ENCODE peak calls at places on chromosome 2, in nine cellular contexts. One of them, this sample, is unnamed. For H3K4me1, the result is how much of the 10 kb centered on the place peaks cover.

GRCh38 chr2:211429256-211429655 is 872.9 kb downstream of the CPS1 start:
- DNase-seq in Peyer's patch: no peak
- DNase-seq in DND-41: no peak
- DNase-seq in body of pancreas: no peak
- DNase-seq in iPS DF 6.9: no peak
- DNase-seq in ovary: no peak
- DNase-seq in A549: no peak
- DNase-seq in adrenal gland: no peak
- DNase-seq in fibroblast of lung: no peak
- DNase-seq in this sample: no peak

GRCh38 chr2:217166241-217166640 is 306.4 kb upstream of the TNP1 start:
- DNase-seq in Peyer's patch: no peak
- DNase-seq in DND-41: no peak
- DNase-seq in body of pancreas: peak
- DNase-seq in iPS DF 6.9: peak
- DNase-seq in ovary: no peak
- DNase-seq in A549: no peak
- DNase-seq in adrenal gland: no peak
- DNase-seq in fibroblast of lung: peak
- DNase-seq in this sample: no peak

GRCh38 chr2:240576436-240577205 is 8.3 kb downstream of the RNPEPL1 start:
- DNase-seq in Peyer's patch: no peak
- DNase-seq in DND-41: no peak
- DNase-seq in body of pancreas: no peak
- DNase-seq in iPS DF 6.9: no peak
- DNase-seq in ovary: no peak
- DNase-seq in A549: no peak
- DNase-seq in adrenal gland: no peak
- DNase-seq in fibroblast of lung: no peak
- DNase-seq in this sample: no peak

GRCh38 chr2:234137400-234138014 is 87.0 kb downstream of the SPP2 start:
- DNase-seq in Peyer's patch: no peak
- DNase-seq in DND-41: no peak
- DNase-seq in body of pancreas: no peak
- DNase-seq in iPS DF 6.9: no peak
- DNase-seq in ovary: no peak
- DNase-seq in A549: peak
- DNase-seq in adrenal gland: no peak
- DNase-seq in fibroblast of lung: no peak
- DNase-seq in this sample: no peak

GRCh38 chr2:80548469-80548868 is 243.9 kb upstream of the LRRTM1 start:
- DNase-seq in Peyer's patch: no peak
- DNase-seq in DND-41: no peak
- DNase-seq in body of pancreas: no peak
- DNase-seq in iPS DF 6.9: no peak
- DNase-seq in ovary: no peak
- DNase-seq in A549: no peak
- DNase-seq in adrenal gland: no peak
- DNase-seq in fibroblast of lung: no peak
- DNase-seq in this sample: no peak

GRCh38 chr2:235638541-235639192 is 144.8 kb downstream of the AGAP1 start:
- DNase-seq in Peyer's patch: no peak
- DNase-seq in DND-41: no peak
- DNase-seq in body of pancreas: no peak
- DNase-seq in iPS DF 6.9: no peak
- DNase-seq in ovary: no peak
- DNase-seq in A549: no peak
- DNase-seq in adrenal gland: no peak
- DNase-seq in fibroblast of lung: no peak
- DNase-seq in this sample: no peak

GRCh38 chr2:16687949-16688348 is 22.3 kb upstream of the CYRIA start:
- DNase-seq in Peyer's patch: no peak
- DNase-seq in DND-41: no peak
- DNase-seq in body of pancreas: no peak
- DNase-seq in iPS DF 6.9: no peak
- DNase-seq in ovary: no peak
- DNase-seq in A549: no peak
- DNase-seq in adrenal gland: no peak
- DNase-seq in fibroblast of lung: no peak
- DNase-seq in this sample: no peak

GRCh38 chr2:165874445-165875039 is 79.0 kb downstream of the TTC21B start:
- DNase-seq in Peyer's patch: no peak
- DNase-seq in DND-41: peak
- DNase-seq in body of pancreas: peak
- DNase-seq in iPS DF 6.9: peak
- DNase-seq in ovary: no peak
- DNase-seq in A549: peak
- DNase-seq in adrenal gland: no peak
- DNase-seq in fibroblast of lung: peak
- DNase-seq in this sample: peak

GRCh38 chr2:239202836-239203235 is 198.0 kb downstream of the HDAC4 start:
- DNase-seq in Peyer's patch: peak
- DNase-seq in DND-41: no peak
- DNase-seq in body of pancreas: no peak
- DNase-seq in iPS DF 6.9: no peak
- DNase-seq in ovary: no peak
- DNase-seq in A549: no peak
- DNase-seq in adrenal gland: no peak
- DNase-seq in fibroblast of lung: no peak
- DNase-seq in this sample: no peak

GRCh38 chr2:224221455-224221913 is 180.4 kb downstream of the FAM124B start:
- DNase-seq in Peyer's patch: no peak
- DNase-seq in DND-41: no peak
- DNase-seq in body of pancreas: no peak
- DNase-seq in iPS DF 6.9: peak
- DNase-seq in ovary: no peak
- DNase-seq in A549: peak
- DNase-seq in adrenal gland: no peak
- DNase-seq in fibroblast of lung: peak
- DNase-seq in this sample: no peak

GRCh38 chr2:34831096-34831495 is 1232.0 kb upstream of the FAM98A start:
- DNase-seq in Peyer's patch: no peak
- DNase-seq in DND-41: no peak
- DNase-seq in body of pancreas: no peak
- DNase-seq in iPS DF 6.9: no peak
- DNase-seq in ovary: no peak
- DNase-seq in A549: no peak
- DNase-seq in adrenal gland: no peak
- DNase-seq in fibroblast of lung: no peak
- DNase-seq in this sample: no peak

GRCh38 chr2:120512321-120512710 is 166.4 kb downstream of the INHBB start:
- DNase-seq in Peyer's patch: no peak
- DNase-seq in DND-41: no peak
- DNase-seq in body of pancreas: no peak
- DNase-seq in iPS DF 6.9: no peak
- DNase-seq in ovary: no peak
- DNase-seq in A549: no peak
- DNase-seq in adrenal gland: no peak
- DNase-seq in fibroblast of lung: no peak
- DNase-seq in this sample: no peak

GRCh38 chr2:3493610-3493997 is 25.7 kb downstream of the ADI1 start:
- DNase-seq in Peyer's patch: no peak
- DNase-seq in DND-41: no peak
- DNase-seq in body of pancreas: peak
- DNase-seq in iPS DF 6.9: no peak
- DNase-seq in ovary: peak
- DNase-seq in A549: no peak
- DNase-seq in adrenal gland: peak
- DNase-seq in fibroblast of lung: peak
- DNase-seq in this sample: no peak

GRCh38 chr2:230796280-230796862 is 68.4 kb upstream of the ITM2C start:
- DNase-seq in Peyer's patch: no peak
- DNase-seq in DND-41: no peak
- DNase-seq in body of pancreas: no peak
- DNase-seq in iPS DF 6.9: no peak
- DNase-seq in ovary: no peak
- DNase-seq in A549: no peak
- DNase-seq in adrenal gland: peak
- DNase-seq in fibroblast of lung: peak
- DNase-seq in this sample: no peak

DNA sequence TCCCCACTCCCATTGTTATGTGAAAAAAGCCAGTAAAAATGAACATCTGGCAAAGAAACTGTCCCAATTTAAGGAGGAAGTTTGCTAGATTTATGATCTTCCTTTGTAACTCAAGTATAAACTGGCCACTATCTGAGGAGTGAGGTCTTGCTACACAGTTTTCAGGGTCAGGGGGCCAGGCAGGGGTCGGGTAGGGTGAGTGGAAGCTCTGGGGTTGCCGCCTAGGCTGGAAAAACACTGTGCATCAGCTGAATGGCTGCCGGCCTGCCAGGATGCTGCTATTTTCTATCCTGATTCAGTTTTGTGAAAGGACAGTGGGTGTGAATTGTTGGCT is 156.1 kb downstream of the FMNL2 start:
- DNase-seq in Peyer's patch: no peak
- DNase-seq in DND-41: no peak
- DNase-seq in body of pancreas: no peak
- DNase-seq in iPS DF 6.9: no peak
- DNase-seq in ovary: peak
- DNase-seq in A549: no peak
- DNase-seq in adrenal gland: peak
- DNase-seq in fibroblast of lung: no peak
- DNase-seq in this sample: no peak
- H3K27ac ChIP-seq in Peyer's patch: no peak
- H3K27ac ChIP-seq in DND-41: no peak
- H3K27ac ChIP-seq in body of pancreas: no peak
- H3K27ac ChIP-seq in iPS DF 6.9: no peak
- H3K27ac ChIP-seq in ovary: peak
- H3K27ac ChIP-seq in A549: peak
- H3K27ac ChIP-seq in adrenal gland: peak
- H3K27ac ChIP-seq in fibroblast of lung: no peak
- H3K27ac ChIP-seq in this sample: no peak

DNA sequence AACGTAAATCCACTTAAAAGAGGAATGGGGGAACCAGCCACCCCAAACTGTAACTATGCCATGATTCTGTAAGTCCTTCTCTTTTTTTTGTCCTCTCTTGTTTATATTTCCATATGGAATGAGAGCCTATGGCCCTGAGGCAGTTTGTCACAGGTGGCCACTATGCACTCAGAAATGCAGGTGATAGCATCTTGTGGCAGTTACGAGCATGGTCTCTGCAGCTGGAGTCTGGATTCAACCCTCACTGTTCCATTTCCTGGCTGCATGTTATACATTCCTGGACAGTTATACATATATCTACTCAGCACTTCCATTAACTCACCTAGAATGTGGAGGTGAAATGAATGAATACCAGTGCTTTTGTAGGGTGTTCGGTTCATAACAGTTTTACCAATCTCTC is 291.5 kb upstream of the FANCL start:
- DNase-seq in Peyer's patch: no peak
- DNase-seq in DND-41: no peak
- DNase-seq in body of pancreas: no peak
- DNase-seq in iPS DF 6.9: no peak
- DNase-seq in ovary: no peak
- DNase-seq in A549: no peak
- DNase-seq in adrenal gland: no peak
- DNase-seq in fibroblast of lung: no peak
- DNase-seq in this sample: no peak
- H3K4me1 ChIP-seq in Peyer's patch: under half
- H3K4me1 ChIP-seq in DND-41: under half
- H3K4me1 ChIP-seq in body of pancreas: under half
- H3K4me1 ChIP-seq in iPS DF 6.9: under half
- H3K4me1 ChIP-seq in ovary: under half
- H3K4me1 ChIP-seq in A549: under half
- H3K4me1 ChIP-seq in adrenal gland: under half
- H3K4me1 ChIP-seq in fibroblast of lung: under half
- H3K4me1 ChIP-seq in this sample: under half

DNA sequence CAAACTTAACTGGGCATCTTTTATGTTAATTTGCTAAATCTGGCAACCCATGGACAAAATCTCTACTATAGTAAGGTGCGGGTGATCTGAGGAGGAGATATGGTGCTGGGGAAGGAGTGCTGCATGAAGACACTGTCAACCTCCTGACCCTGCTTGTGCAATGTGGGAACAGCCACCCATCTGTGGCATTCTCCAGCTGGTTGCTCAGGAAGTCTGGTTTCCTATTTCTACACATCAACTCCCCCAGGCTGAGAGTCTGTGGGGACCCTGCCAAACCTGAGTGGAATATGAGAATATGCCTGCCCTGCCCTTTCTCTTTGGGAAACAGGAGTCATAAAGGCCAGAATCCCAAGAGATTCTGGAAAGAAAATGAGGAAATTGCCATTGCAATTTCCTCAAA is 60.1 kb upstream of the PAX3 start:
- DNase-seq in Peyer's patch: no peak
- DNase-seq in DND-41: no peak
- DNase-seq in body of pancreas: peak
- DNase-seq in iPS DF 6.9: no peak
- DNase-seq in ovary: no peak
- DNase-seq in A549: no peak
- DNase-seq in adrenal gland: peak
- DNase-seq in fibroblast of lung: peak
- DNase-seq in this sample: no peak
- H3K4me3 ChIP-seq in Peyer's patch: no peak
- H3K4me3 ChIP-seq in DND-41: no peak
- H3K4me3 ChIP-seq in body of pancreas: no peak
- H3K4me3 ChIP-seq in iPS DF 6.9: no peak
- H3K4me3 ChIP-seq in ovary: no peak
- H3K4me3 ChIP-seq in A549: no peak
- H3K4me3 ChIP-seq in adrenal gland: no peak
- H3K4me3 ChIP-seq in fibroblast of lung: no peak
- H3K4me3 ChIP-seq in this sample: no peak

GRCh38 chr2:20488782-20489181 is 41.9 kb downstream of the RHOB start:
- DNase-seq in Peyer's patch: no peak
- DNase-seq in DND-41: no peak
- DNase-seq in body of pancreas: no peak
- DNase-seq in iPS DF 6.9: no peak
- DNase-seq in ovary: no peak
- DNase-seq in A549: no peak
- DNase-seq in adrenal gland: no peak
- DNase-seq in fibroblast of lung: no peak
- DNase-seq in this sample: no peak
- H3K27ac ChIP-seq in Peyer's patch: no peak
- H3K27ac ChIP-seq in DND-41: no peak
- H3K27ac ChIP-seq in body of pancreas: no peak
- H3K27ac ChIP-seq in iPS DF 6.9: no peak
- H3K27ac ChIP-seq in ovary: no peak
- H3K27ac ChIP-seq in A549: peak
- H3K27ac ChIP-seq in adrenal gland: peak
- H3K27ac ChIP-seq in fibroblast of lung: no peak
- H3K27ac ChIP-seq in this sample: no peak

This sample was measured in naive thymus-derived CD4-positive, alpha-beta T cell.